ENCODE peak calls at places on chromosomes 13 and 19, in four cellular contexts. J is breast epithelium, Z is keratinocyte, Q is stomach. X is an unnamed sample.
A peak's percentile ranks its signal among the peaks of the same experiment; 100 is the strongest.

GRCh38 chr19:16153582-16154336 is 10.3 kb downstream of the HSH2D start:
- DNase-seq in Q (no peak), Z (no peak), J (no peak), X (no peak)

GRCh38 chr13:113653264-113654174 is 4.5 kb downstream of the ATP4B start:
- DNase-seq in J (peak; percentile 48), Z (no peak), Q (peak; percentile 24), X (no peak)

GRCh38 chr13:69935043-69935442 is 172.6 kb upstream of the ATXN8OS start:
- DNase-seq in J (no peak), Q (no peak), Z (no peak), X (no peak)

GRCh38 chr13:46173656-46174055 is 8.3 kb downstream of the LCP1 start:
- DNase-seq in J (no peak), Q (no peak), Z (no peak), X (no peak)

GRCh38 chr19:12764698-12765097 is 10.7 kb downstream of the HOOK2 start:
- DNase-seq in Q (no peak), Z (no peak), J (no peak), X (no peak)

GRCh38 chr13:111043575-111043982 is 71.5 kb upstream of the ARHGEF7 start:
- DNase-seq in J (no peak), Z (no peak), Q (no peak), X (no peak)

GRCh38 chr19:47813304-47813994 is 8.3 kb upstream of the CRX start:
- DNase-seq in Z (no peak), J (peak; percentile 61), Q (peak; percentile 69), X (no peak)

GRCh38 chr19:3880471-3881271 is at the start of gene ATCAY:
- DNase-seq in Q (no peak), J (no peak), Z (no peak), X (no peak)

GRCh38 chr13:90445179-90445578 is 902.3 kb upstream of the MIR17HG start:
- DNase-seq in Q (no peak), J (no peak), Z (peak; percentile 74), X (peak; percentile 85)

GRCh38 chr19:50669319-50670101 is 20.3 kb downstream of the C19orf81 start:
- DNase-seq in Q (peak; percentile 30), Z (no peak), J (no peak), X (no peak)

GRCh38 chr19:42553292-42554045 is 25.2 kb upstream of the CEACAM1 start:
- DNase-seq in J (no peak), Z (no peak), Q (peak; percentile 22), X (peak; percentile 28)

GRCh38 chr13:98026457-98026857 is 73.0 kb downstream of the IPO5 start:
- DNase-seq in Z (no peak), J (no peak), Q (no peak), X (no peak)

DNA sequence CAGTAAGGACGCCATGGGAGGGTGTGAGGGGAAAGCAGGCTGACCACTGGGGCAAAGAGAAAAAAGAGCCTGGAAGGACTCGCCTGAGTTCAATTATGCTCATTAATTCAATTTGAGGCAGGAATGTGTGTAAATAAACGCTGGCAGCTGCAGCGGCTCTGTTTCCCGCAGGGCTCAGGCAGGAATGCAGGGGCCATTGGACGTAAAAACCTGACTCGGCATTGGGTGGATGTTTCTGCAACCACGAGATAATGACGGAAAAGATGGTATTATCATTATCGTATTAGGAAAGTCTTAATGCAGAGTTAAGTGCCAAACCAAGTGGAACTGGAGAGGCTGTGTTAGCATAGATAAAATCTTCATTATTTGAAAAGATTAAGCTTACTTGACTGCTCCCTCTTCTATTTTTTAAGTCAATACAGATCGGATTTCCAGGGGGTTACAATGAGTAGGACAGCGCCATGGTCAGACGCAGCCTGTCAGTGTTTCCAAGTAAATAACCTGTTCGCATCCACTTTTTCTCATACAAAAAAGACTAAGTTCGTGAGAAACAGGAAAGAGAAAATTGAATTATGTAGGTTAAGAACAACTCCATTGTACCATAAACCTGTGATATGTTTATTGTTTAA is 169.8 kb downstream of the SHISA2 start:
- DNase-seq in J (no peak), Z (no peak), Q (no peak), X (no peak)
- TF ChIP-seq CTCF in J (no peak), Z (no peak), Q (no peak), X (no peak)

GRCh38 chr19:14056741-14057356 is 5.0 kb downstream of the PALM3 start:
- DNase-seq in Q (no peak), J (no peak), Z (no peak), X (no peak)
- H3K4me3 ChIP-seq in Q (peak overlapping the region; percentile 40), J (peak overlapping the region; percentile 70), Z (no peak overlapping the region), X (no peak overlapping the region)

DNA sequence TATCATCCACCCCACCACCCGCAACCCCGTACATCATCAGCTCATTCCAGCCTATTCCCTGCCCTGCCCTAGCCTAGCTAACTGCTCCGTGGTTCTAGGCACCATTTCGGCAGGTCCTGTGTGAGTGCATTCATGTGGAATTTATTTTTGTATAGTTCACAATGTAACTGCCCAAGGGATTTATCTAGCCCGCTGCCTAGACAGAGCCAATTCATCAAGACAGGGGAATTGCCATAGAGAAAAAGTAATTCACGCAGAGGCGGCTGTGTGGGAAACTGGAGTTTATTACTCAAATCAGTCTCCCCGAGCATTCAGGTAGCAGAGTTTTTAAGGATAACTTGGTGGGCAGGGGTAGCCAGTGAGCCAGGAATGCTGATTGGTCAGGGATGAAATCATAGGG is 109.2 kb upstream of the UBL3 start:
- DNase-seq in J (no peak), Q (no peak), Z (no peak), X (no peak)
- H3K36me3 ChIP-seq in J (no peaks in the 10 kb centered on the region), Q (no peaks in the 10 kb centered on the region), Z (no peaks in the 10 kb centered on the region), X (no peaks in the 10 kb centered on the region)

DNA sequence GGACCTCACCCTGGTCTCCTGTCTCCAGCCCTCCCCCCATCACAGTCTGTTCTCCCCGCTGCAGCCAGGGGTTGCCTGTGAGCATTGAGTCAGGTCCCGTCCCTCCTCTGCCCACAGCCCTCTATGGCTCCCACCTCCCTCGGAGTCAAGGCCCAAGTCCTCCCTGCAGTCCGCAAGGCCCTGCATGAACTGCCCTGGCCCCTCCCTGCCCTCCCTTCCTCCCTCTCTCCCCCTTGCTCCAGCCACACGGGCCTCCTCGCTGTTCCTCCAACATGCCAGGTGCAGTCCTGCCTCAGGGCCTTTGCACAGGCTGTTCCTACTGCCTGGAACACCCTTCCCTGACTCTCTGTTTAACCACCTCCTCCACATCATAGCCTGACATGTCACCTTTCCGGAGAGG is 2.8 kb downstream of the TINCR start:
- DNase-seq in Q (no peak), J (no peak), Z (no peak), X (no peak)
- TF ChIP-seq CTCF in Q (no peak), J (no peak), Z (no peak), X (no peak)

X was measured in kidney epithelial cell.